ENCODE peak calls at places on chromosomes 11 and 22, in eight cellular contexts. H is psoas muscle, N is epithelial cell of esophagus, B is gastrocnemius medialis, J is fibroblast of pulmonary artery, C is cardiac fibroblast, W is AG04450, R is astrocyte of the spinal cord. V is an unnamed sample.

GRCh38 chr11:972812-973211 is 47.1 kb downstream of the AP2A2 start:
- DNase-seq in H (no peak), N (no peak), B (no peak), J (no peak), C (no peak), W (no peak), R (no peak), V (no peak)

GRCh38 chr11:763073-763463 is 14.2 kb downstream of the GATD1 start:
- DNase-seq in H (no peak), N (peak), B (no peak), J (no peak), C (no peak), W (no peak), R (no peak), V (no peak)

GRCh38 chr11:65440831-65441499 is 18.4 kb downstream of the NEAT1 start:
- DNase-seq in H (no peak), N (peak), B (peak), J (peak), C (peak), W (no peak), R (peak), V (no peak)

GRCh38 chr11:134398079-134398444 is 14.0 kb downstream of the B3GAT1 start:
- DNase-seq in H (no peak), N (no peak), B (no peak), J (no peak), C (no peak), W (no peak), R (no peak), V (no peak)

GRCh38 chr11:1743587-1744136 is 6.7 kb downstream of the IFITM10 start:
- DNase-seq in H (no peak), N (no peak), B (peak), J (no peak), C (no peak), W (no peak), R (no peak), V (no peak)

GRCh38 chr11:12901874-12902481 is 107.1 kb upstream of the RASSF10 start:
- DNase-seq in H (no peak), N (no peak), B (no peak), J (no peak), C (no peak), W (no peak), R (no peak), V (no peak)

GRCh38 chr22:37180531-37181231 is 7.4 kb downstream of the C1QTNF6 start:
- DNase-seq in H (peak), N (no peak), B (no peak), J (no peak), C (no peak), W (no peak), R (no peak), V (no peak)

GRCh38 chr11:126118806-126119205 is 56.1 kb upstream of the CDON start:
- DNase-seq in H (no peak), N (no peak), B (no peak), J (no peak), C (no peak), W (no peak), R (no peak), V (no peak)

GRCh38 chr11:2385156-2386151 is 8.3 kb downstream of the CD81 start:
- DNase-seq in H (peak), N (no peak), B (no peak), J (no peak), C (no peak), W (no peak), R (no peak), V (no peak)

GRCh38 chr11:99773646-99774045 is 752.9 kb downstream of the CNTN5 start:
- DNase-seq in H (no peak), N (no peak), B (no peak), J (peak), C (peak), W (no peak), R (peak), V (peak)

GRCh38 chr22:47850644-47851151 is 1088.2 kb downstream of the TBC1D22A start:
- DNase-seq in H (no peak), N (no peak), B (no peak), J (no peak), C (no peak), W (no peak), R (peak), V (no peak)

GRCh38 chr22:19844423-19845368 is 10.0 kb downstream of the GNB1L start:
- DNase-seq in H (peak), N (peak), B (peak), J (peak), C (peak), W (no peak), R (no peak), V (no peak)

GRCh38 chr11:75474878-75475766 is 42.1 kb upstream of the KLHL35 start:
- DNase-seq in H (peak), N (no peak), B (peak), J (peak), C (peak), W (no peak), R (peak), V (no peak)

GRCh38 chr22:40645579-40646197 is 9.2 kb upstream of the MRTFA start:
- DNase-seq in H (no peak), N (no peak), B (no peak), J (no peak), C (no peak), W (no peak), R (no peak), V (no peak)

GRCh38 chr11:92453055-92453454 is 228.4 kb downstream of the FAT3 start:
- DNase-seq in H (no peak), N (peak), B (no peak), J (peak), C (peak), W (peak), R (peak), V (no peak)

GRCh38 chr11:87432006-87432405 is 394.3 kb downstream of the TMEM135 start:
- DNase-seq in H (no peak), N (no peak), B (no peak), J (no peak), C (peak), W (peak), R (peak), V (no peak)

GRCh38 chr11:75778962-75779361 is 10.4 kb downstream of the DGAT2 start:
- DNase-seq in H (no peak), N (no peak), B (no peak), J (no peak), C (no peak), W (no peak), R (no peak), V (no peak)

GRCh38 chr11:88489030-88489429 is 151.5 kb upstream of the CTSC start:
- DNase-seq in H (no peak), N (peak), B (no peak), J (no peak), C (no peak), W (no peak), R (peak), V (no peak)

GRCh38 chr11:7639643-7640025 is 33.7 kb downstream of the CYB5R2 start:
- DNase-seq in H (no peak), N (no peak), B (no peak), J (no peak), C (no peak), W (no peak), R (no peak), V (no peak)

GRCh38 chr11:66651011-66651410 is 12.5 kb downstream of the RBM4 start:
- DNase-seq in H (no peak), N (peak), B (no peak), J (peak), C (no peak), W (no peak), R (peak), V (no peak)

GRCh38 chr11:3835752-3836151 is 5.0 kb downstream of the RHOG start:
- DNase-seq in H (no peak), N (no peak), B (no peak), J (no peak), C (no peak), W (no peak), R (no peak), V (no peak)

GRCh38 chr11:94049351-94049750 is 28.2 kb downstream of the HEPHL1 start:
- DNase-seq in H (no peak), N (peak), B (no peak), J (no peak), C (no peak), W (no peak), R (no peak), V (no peak)

GRCh38 chr22:17575151-17575550 is 11.9 kb downstream of the SLC25A18 start:
- DNase-seq in H (no peak), N (no peak), B (no peak), J (no peak), C (no peak), W (no peak), R (no peak), V (no peak)

GRCh38 chr22:23302171-23303002 is 122.1 kb downstream of the BCR start:
- DNase-seq in H (no peak), N (no peak), B (no peak), J (peak), C (peak), W (no peak), R (peak), V (no peak)

GRCh38 chr11:78958444-78958843 is 383.8 kb upstream of the NARS2 start:
- DNase-seq in H (no peak), N (no peak), B (no peak), J (no peak), C (no peak), W (no peak), R (no peak), V (no peak)

GRCh38 chr11:57900315-57900714 is 123.4 kb upstream of the OR9Q1 start:
- DNase-seq in H (no peak), N (peak), B (no peak), J (no peak), C (no peak), W (no peak), R (no peak), V (peak)

GRCh38 chr11:126431401-126432064 is 76.0 kb downstream of the ST3GAL4 start:
- DNase-seq in H (peak), N (peak), B (peak), J (peak), C (peak), W (no peak), R (peak), V (no peak)

GRCh38 chr22:18997925-18998315 is 61.8 kb upstream of the PRODH start:
- DNase-seq in H (no peak), N (no peak), B (no peak), J (no peak), C (no peak), W (no peak), R (no peak), V (no peak)

GRCh38 chr11:120057595-120058581 is 80.0 kb downstream of the TRIM29 start:
- DNase-seq in H (peak), N (peak), B (no peak), J (peak), C (peak), W (no peak), R (no peak), V (no peak)

GRCh38 chr11:12949456-12949855 is 59.7 kb upstream of the RASSF10 start:
- DNase-seq in H (no peak), N (no peak), B (no peak), J (no peak), C (no peak), W (no peak), R (no peak), V (no peak)

GRCh38 chr11:22433517-22433916 is 95.3 kb downstream of the SLC17A6 start:
- DNase-seq in H (no peak), N (no peak), B (no peak), J (no peak), C (no peak), W (no peak), R (no peak), V (no peak)

GRCh38 chr11:22431074-22431473 is 92.9 kb downstream of the SLC17A6 start:
- DNase-seq in H (no peak), N (no peak), B (no peak), J (no peak), C (no peak), W (no peak), R (no peak), V (no peak)

GRCh38 chr11:22430286-22430685 is 92.1 kb downstream of the SLC17A6 start:
- DNase-seq in H (no peak), N (no peak), B (no peak), J (no peak), C (no peak), W (no peak), R (no peak), V (no peak)

GRCh38 chr11:22432331-22433065 is 94.3 kb downstream of the SLC17A6 start:
- DNase-seq in H (peak), N (peak), B (peak), J (peak), C (peak), W (no peak), R (peak), V (no peak)

GRCh38 chr11:22433066-22433450 is 94.9 kb downstream of the SLC17A6 start:
- DNase-seq in H (no peak), N (peak), B (no peak), J (no peak), C (no peak), W (no peak), R (no peak), V (no peak)
- H3K4me3 ChIP-seq in H (peak), N (peak), B (peak), J (peak), C (peak), W (peak), R (peak), V (peak)

DNA sequence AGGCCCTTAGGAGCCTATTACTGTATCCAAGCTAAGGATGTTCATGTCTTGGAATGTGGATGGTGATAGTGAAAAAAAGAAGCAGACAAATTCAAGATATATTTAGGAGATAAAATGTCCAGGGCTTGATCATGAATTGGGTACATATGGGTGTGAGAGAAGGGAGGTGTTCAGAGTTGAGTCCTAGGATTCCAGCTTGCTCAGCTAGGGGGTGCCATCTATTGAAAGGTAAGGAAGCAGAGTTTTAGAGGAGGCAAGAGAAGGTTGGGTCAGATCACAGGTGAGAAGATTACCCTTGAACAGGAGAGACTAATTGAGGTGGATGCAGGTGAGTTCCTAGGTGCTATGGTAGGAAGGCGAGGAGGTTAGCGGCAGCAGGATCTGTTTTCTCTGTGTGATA is 60.5 kb downstream of the GRAMD1B start:
- DNase-seq in H (no peak), N (no peak), B (no peak), J (no peak), C (no peak), W (no peak), R (no peak), V (no peak)
- TF ChIP-seq CTCF in H (no peak), N (no peak), B (no peak), J (no peak), C (no peak), W (no peak), R (no peak), V (peak)

GRCh38 chr22:32805586-32805881 is 4.0 kb downstream of the TIMP3 start:
- DNase-seq in H (no peak), N (no peak), B (no peak), J (no peak), C (no peak), W (no peak), R (no peak), V (no peak)
- H3K4me3 ChIP-seq in H (peak), N (no peak), B (peak), J (no peak), C (no peak), W (peak), R (no peak), V (no peak)

GRCh38 chr22:43182726-43183125 is 4.2 kb downstream of the TTLL12 start:
- DNase-seq in H (no peak), N (no peak), B (no peak), J (no peak), C (no peak), W (no peak), R (no peak), V (no peak)

GRCh38 chr22:43183496-43184263 is 3.3 kb downstream of the TTLL12 start:
- DNase-seq in H (no peak), N (peak), B (no peak), J (peak), C (peak), W (no peak), R (peak), V (no peak)

GRCh38 chr22:43180670-43181069 is 6.3 kb downstream of the TTLL12 start:
- DNase-seq in H (no peak), N (no peak), B (no peak), J (no peak), C (no peak), W (no peak), R (no peak), V (no peak)

GRCh38 chr22:43181321-43182076 is 5.4 kb downstream of the TTLL12 start:
- DNase-seq in H (no peak), N (no peak), B (no peak), J (no peak), C (no peak), W (no peak), R (no peak), V (no peak)

GRCh38 chr22:43182118-43182517 is 4.8 kb downstream of the TTLL12 start:
- DNase-seq in H (no peak), N (no peak), B (no peak), J (no peak), C (no peak), W (no peak), R (no peak), V (no peak)
- TF ChIP-seq CTCF in H (no peak), N (no peak), B (no peak), J (no peak), C (no peak), W (no peak), R (no peak), V (no peak)

V was measured in epithelial cell of proximal tubule.